ENCODE peak calls at places on chromosomes 13 and 19, in five cellular contexts. Q is psoas muscle; Y is CD4-positive, CD25-positive, alpha-beta regulatory T cell; M is NCI-H748 treated with DMSO at 0.1 percent for 48 hours; A is NCI-H2081. C is an unnamed sample.

GRCh38 chr19:7287716-7288115 is 6.5 kb downstream of the INSR start:
- DNase-seq in A (no peak), Q (no peak), M (no peak), Y (no peak), C (no peak)

GRCh38 chr19:54266133-54266532 is 9.1 kb upstream of the LILRB5 start:
- DNase-seq in Y (peak), Q (peak), A (peak), M (peak), C (peak)

GRCh38 chr19:58128041-58128685 is 22.4 kb downstream of the ZNF329 start:
- DNase-seq in Y (no peak), Q (no peak), A (no peak), M (no peak), C (no peak)

GRCh38 chr13:114096031-114096485 is 36.4 kb downstream of the RASA3 start:
- DNase-seq in M (no peak), Y (no peak), Q (no peak), A (no peak), C (no peak)

GRCh38 chr19:45470147-45471081 is 2.6 kb downstream of the FOSB start:
- DNase-seq in Y (peak), A (no peak), M (no peak), Q (peak), C (no peak)

GRCh38 chr13:66265446-66265845 is 964.7 kb downstream of the PCDH9 start:
- DNase-seq in Q (no peak), Y (no peak), M (no peak), A (no peak), C (no peak)

GRCh38 chr13:59250276-59250990 is 913.3 kb downstream of the DIAPH3 start:
- DNase-seq in A (no peak), M (no peak), Y (no peak), Q (no peak), C (no peak)

GRCh38 chr19:11887618-11888531 is at the start of gene ZNF69:
- DNase-seq in Y (peak), A (no peak), M (peak), Q (peak), C (peak)